ENCODE peak calls at places on chromosomes 13 and 19, in nine cellular contexts. Z, N, J, G, R, Q, I, H and K are unnamed samples.

GRCh38 chr13:20090349-20090748 is 70.5 kb downstream of the GJA3 start:
- DNase-seq in Z (no peak), N (no peak), J (no peak), G (no peak), R (no peak), Q (no peak), I (no peak), H (peak; percentile 29), K (no peak)

GRCh38 chr13:35768551-35768950 is 292.1 kb upstream of the MAB21L1 start:
- DNase-seq in Z (no peak), N (no peak), J (peak; percentile 80), G (no peak), R (no peak), Q (no peak), I (no peak), H (peak; percentile 41), K (no peak)

GRCh38 chr13:39515231-39515630 is 87.8 kb downstream of the LHFPL6 start:
- DNase-seq in Z (no peak), N (no peak), J (no peak), G (peak; percentile 58), R (no peak), Q (no peak), I (no peak), H (no peak), K (no peak)

GRCh38 chr13:51916419-51916818 is 54.6 kb downstream of the CCDC70 start:
- DNase-seq in Z (no peak), N (no peak), J (no peak), G (no peak), R (no peak), Q (no peak), I (no peak), H (no peak), K (no peak)

GRCh38 chr13:50457430-50458393 is 385.8 kb downstream of the DLEU7 start:
- DNase-seq in Z (no peak), N (no peak), J (no peak), G (no peak), R (no peak), Q (no peak), I (no peak), H (no peak), K (no peak)

GRCh38 chr13:31044658-31045620 is 112.5 kb downstream of the TEX26 start:
- DNase-seq in Z (no peak), N (no peak), J (no peak), G (no peak), R (no peak), Q (no peak), I (no peak), H (no peak), K (no peak)

GRCh38 chr19:54460230-54461005 is 3.2 kb downstream of the LENG9 start:
- DNase-seq in Z (no peak), N (no peak), J (no peak), G (no peak), R (no peak), Q (no peak), I (no peak), H (no peak), K (no peak)

GRCh38 chr13:36807616-36808015 is 11.4 kb upstream of the RFXAP start:
- DNase-seq in Z (no peak), N (no peak), J (no peak), G (no peak), R (no peak), Q (no peak), I (no peak), H (no peak), K (no peak)

GRCh38 chr19:17293605-17294004 is 9.6 kb downstream of the ABHD8 start:
- DNase-seq in Z (no peak), N (no peak), J (no peak), G (no peak), R (no peak), Q (no peak), I (no peak), H (no peak), K (no peak)

GRCh38 chr19:17292301-17293074 is 10.7 kb downstream of the ABHD8 start:
- DNase-seq in Z (peak; percentile 87), N (peak; percentile 88), J (peak; percentile 93), G (peak; percentile 92), R (peak; percentile 66), Q (peak; percentile 68), I (peak; percentile 66), H (peak; percentile 89), K (peak; percentile 73)

GRCh38 chr19:17294051-17294891 is 9.0 kb downstream of the ABHD8 start:
- DNase-seq in Z (no peak), N (peak; percentile 46), J (no peak), G (peak; percentile 48), R (no peak), Q (no peak), I (no peak), H (no peak), K (no peak)

GRCh38 chr19:17296976-17297375 is 6.2 kb downstream of the ABHD8 start:
- DNase-seq in Z (no peak), N (no peak), J (peak; percentile 48), G (no peak), R (no peak), Q (no peak), I (no peak), H (no peak), K (no peak)

GRCh38 chr19:17296278-17296677 is 6.9 kb downstream of the ABHD8 start:
- DNase-seq in Z (no peak), N (no peak), J (peak; percentile 55), G (no peak), R (no peak), Q (no peak), I (no peak), H (no peak), K (no peak)
- TF ChIP-seq CTCF in Z (no peak), N (no peak), J (peak; percentile 31), G (no peak), R (no peak), Q (no peak), I (no peak), H (no peak), K (no peak)

GRCh38 chr13:24541127-24541475 is 28.5 kb upstream of the PARP4 start:
- DNase-seq in Z (no peak), N (peak; percentile 7), J (no peak), G (no peak), R (no peak), Q (no peak), I (no peak), H (no peak), K (no peak)

GRCh38 chr13:24539500-24540165 is 27.1 kb upstream of the PARP4 start:
- DNase-seq in Z (no peak), N (no peak), J (no peak), G (no peak), R (no peak), Q (no peak), I (no peak), H (no peak), K (no peak)

DNA sequence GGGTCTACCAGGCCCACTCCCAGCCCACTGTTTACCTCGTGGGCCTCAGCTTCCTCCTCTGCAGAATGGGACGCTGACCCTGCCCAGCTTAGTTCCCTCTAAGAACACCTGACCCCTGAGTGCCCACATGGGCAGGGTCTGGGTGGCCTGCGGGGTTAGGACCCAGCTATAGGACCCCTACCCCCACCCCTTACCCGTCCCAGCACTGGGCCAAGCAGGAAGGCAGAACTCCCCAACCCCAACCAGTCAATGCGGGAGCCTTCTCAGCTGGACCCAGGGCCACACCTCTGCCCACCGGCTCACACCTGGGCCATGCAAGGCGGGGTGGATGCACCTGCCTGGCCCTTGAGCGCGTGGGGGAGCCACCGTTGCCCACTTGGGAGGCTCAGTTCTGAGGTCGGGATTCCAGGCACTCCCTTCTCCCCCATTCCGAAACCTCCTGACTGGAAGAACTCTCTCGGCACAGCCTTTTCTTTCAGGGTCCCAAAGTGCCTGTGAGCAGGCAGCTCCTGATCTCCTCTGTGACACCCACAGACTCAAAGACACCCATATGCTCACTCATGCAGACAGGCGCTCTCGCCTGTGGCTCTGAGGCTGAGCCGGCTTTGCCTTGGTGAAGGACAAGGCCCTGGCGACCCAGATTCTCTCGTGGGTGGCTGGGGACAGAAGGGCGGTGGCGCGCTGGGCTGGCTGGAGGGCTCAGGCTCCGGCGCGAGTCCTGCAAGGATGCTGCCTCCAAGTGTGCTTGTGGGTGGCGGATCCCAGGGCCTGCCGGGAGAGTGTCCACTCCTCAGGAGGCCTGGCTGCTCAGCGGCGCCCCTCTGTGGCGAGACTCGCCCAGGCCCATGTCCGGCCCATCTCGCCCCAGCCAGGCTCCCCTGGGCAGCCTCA is 27.9 kb upstream of the PARP4 start:
- DNase-seq in Z (no peak), N (peak; percentile 80), J (peak; percentile 29), G (peak; percentile 41), R (no peak), Q (no peak), I (no peak), H (no peak), K (no peak)
- TF ChIP-seq CTCF in Z (no peak), N (peak; percentile 19), J (peak; percentile 56), G (peak; percentile 46), R (no peak), Q (no peak), I (no peak), H (no peak), K (peak; percentile 38)

DNA sequence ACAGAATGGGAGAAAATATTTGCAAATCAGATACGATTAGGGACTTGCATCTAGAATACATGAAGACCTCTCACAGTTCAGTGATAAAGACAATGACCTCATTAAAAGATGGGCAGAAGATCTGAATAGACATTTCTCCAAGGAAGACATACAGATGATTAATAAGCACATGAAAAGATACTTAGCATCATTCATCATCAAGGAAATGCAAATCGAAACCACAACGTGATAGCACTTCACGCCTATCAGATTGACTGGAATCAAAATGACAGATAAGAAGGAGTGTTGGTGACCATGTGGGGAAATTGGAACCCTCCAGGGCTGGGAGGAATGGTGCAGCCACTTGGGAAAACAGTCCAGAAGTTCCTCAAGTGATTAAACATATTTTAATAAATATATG is 25.8 kb downstream of the CFAP97D2 start:
- DNase-seq in Z (no peak), N (no peak), J (no peak), G (no peak), R (no peak), Q (no peak), I (no peak), H (no peak), K (no peak)
- TF ChIP-seq CTCF in Z (no peak), N (no peak), J (no peak), G (no peak), R (no peak), Q (no peak), I (no peak), H (no peak), K (no peak)

GRCh38 chr13:87089391-87089790 is 581.8 kb upstream of the SLITRK5 start:
- DNase-seq in Z (no peak), N (no peak), J (peak; percentile 94), G (no peak), R (no peak), Q (no peak), I (no peak), H (peak; percentile 75), K (no peak)

GRCh38 chr13:87078947-87079795 is 592.0 kb upstream of the SLITRK5 start:
- DNase-seq in Z (no peak), N (no peak), J (no peak), G (no peak), R (no peak), Q (no peak), I (no peak), H (no peak), K (no peak)

GRCh38 chr13:87080100-87080779 is 590.9 kb upstream of the SLITRK5 start:
- DNase-seq in Z (no peak), N (no peak), J (no peak), G (no peak), R (no peak), Q (no peak), I (no peak), H (no peak), K (no peak)

GRCh38 chr13:87087741-87088140 is 583.4 kb upstream of the SLITRK5 start:
- DNase-seq in Z (no peak), N (no peak), J (peak; percentile 81), G (no peak), R (no peak), Q (no peak), I (no peak), H (peak; percentile 13), K (no peak)

GRCh38 chr13:87084192-87084591 is 587.0 kb upstream of the SLITRK5 start:
- DNase-seq in Z (no peak), N (no peak), J (no peak), G (no peak), R (no peak), Q (no peak), I (no peak), H (no peak), K (no peak)
- TF ChIP-seq CTCF in Z (no peak), N (no peak), J (no peak), G (no peak), R (no peak), Q (no peak), I (no peak), H (no peak), K (no peak)